ENCODE peak calls at places on chromosomes 3 and 15, in six cellular contexts. B is psoas muscle, S is AG09309, R is breast epithelium, V is WTC11, T is cardiac fibroblast. Z is an unnamed sample.
A peak's percentile ranks its signal among the peaks of the same experiment; 100 is the strongest.

GRCh38 chr3:153138267-153139210 is 23.5 kb upstream of the RAP2B start:
- DNase-seq in B (peak; percentile 25), S (peak; percentile 89), R (peak; percentile 57), V (no peak), T (peak; percentile 91), Z (peak; percentile 93)

GRCh38 chr15:69634860-69635259 is 182.2 kb downstream of the RPLP1 start:
- DNase-seq in B (no peak), S (no peak), R (no peak), V (no peak), T (no peak), Z (no peak)

GRCh38 chr15:72685925-72686794 is at the start of the genes BBS4 and HIGD2B:
- DNase-seq in B (peak; percentile 87), S (no peak), R (peak; percentile 90), V (peak; percentile 89), T (peak; percentile 87), Z (peak; percentile 89)

GRCh38 chr3:8554725-8555621 is 53.4 kb downstream of the LMCD1 start:
- DNase-seq in B (peak; percentile 56), S (peak; percentile 90), R (no peak), V (peak; percentile 16), T (peak; percentile 92), Z (peak; percentile 57)

GRCh38 chr15:100623301-100623700 is 20.9 kb downstream of the ASB7 start:
- DNase-seq in B (no peak), S (no peak), R (no peak), V (no peak), T (peak; percentile 70), Z (peak; percentile 40)

GRCh38 chr3:94225176-94225742 is 162.4 kb downstream of the NSUN3 start:
- DNase-seq in B (no peak), S (no peak), R (no peak), V (no peak), T (no peak), Z (peak; percentile 8)

GRCh38 chr3:141305436-141305835 is 62.9 kb upstream of the ZBTB38 start:
- DNase-seq in B (no peak), S (peak; percentile 45), R (no peak), V (no peak), T (peak; percentile 85), Z (peak; percentile 71)

GRCh38 chr3:14508966-14509795 is 31.0 kb downstream of the GRIP2 start:
- DNase-seq in B (peak; percentile 76), S (no peak), R (peak; percentile 60), V (peak; percentile 95), T (peak; percentile 37), Z (no peak)

GRCh38 chr15:37101634-37102314 is 1.4 kb upstream of the MEIS2 start:
- DNase-seq in B (peak; percentile 84), S (no peak), R (no peak), V (peak; percentile 81), T (peak; percentile 90), Z (peak; percentile 55)

GRCh38 chr15:53759333-53759975 is at the start of gene WDR72:
- DNase-seq in B (no peak), S (no peak), R (no peak), V (peak; percentile 78), T (no peak), Z (no peak)

GRCh38 chr15:85407421-85408269 is 27.2 kb downstream of the AKAP13 start:
- DNase-seq in B (no peak), S (peak; percentile 61), R (no peak), V (no peak), T (peak; percentile 76), Z (peak; percentile 84)

GRCh38 chr3:107344722-107345121 is 32.5 kb upstream of the CCDC54 start:
- DNase-seq in B (no peak), S (no peak), R (no peak), V (no peak), T (no peak), Z (no peak)

GRCh38 chr3:144085964-144086363 is 114.3 kb downstream of the DIPK2A start:
- DNase-seq in B (no peak), S (no peak), R (no peak), V (no peak), T (peak; percentile 69), Z (no peak)

GRCh38 chr3:184040010-184040409 is 8.5 kb downstream of the HTR3D start:
- DNase-seq in B (no peak), S (peak; percentile 10), R (no peak), V (peak; percentile 42), T (peak; percentile 39), Z (peak; percentile 72)

GRCh38 chr3:14797731-14798130 is 21.0 kb upstream of the FGD5 start:
- DNase-seq in B (no peak), S (no peak), R (no peak), V (no peak), T (no peak), Z (no peak)

GRCh38 chr15:64046347-64047153 is at the start of gene DAPK2:
- DNase-seq in B (peak; percentile 79), S (no peak), R (no peak), V (peak; percentile 73), T (peak; percentile 69), Z (no peak)

GRCh38 chr15:29018983-29019875 is 133.5 kb downstream of the APBA2 start:
- DNase-seq in B (no peak), S (no peak), R (no peak), V (no peak), T (peak; percentile 45), Z (no peak)

GRCh38 chr3:145727416-145727930 is 433.5 kb downstream of the PLOD2 start:
- DNase-seq in B (no peak), S (no peak), R (no peak), V (no peak), T (no peak), Z (no peak)

GRCh38 chr15:65869954-65870871 is 922 bp downstream of the RAB11A start:
- DNase-seq in B (peak; percentile 19), S (no peak), R (peak; percentile 63), V (peak; percentile 23), T (peak; percentile 53), Z (peak; percentile 25)

GRCh38 chr3:492586-493296 is 296.2 kb downstream of the CHL1 start:
- DNase-seq in B (no peak), S (no peak), R (no peak), V (no peak), T (no peak), Z (no peak)

GRCh38 chr15:94203321-94203720 is 28.0 kb upstream of the MCTP2 start:
- DNase-seq in B (no peak), S (no peak), R (no peak), V (no peak), T (no peak), Z (no peak)

GRCh38 chr15:25691544-25692430 is 171.3 kb downstream of the ATP10A start:
- DNase-seq in B (no peak), S (no peak), R (peak; percentile 24), V (no peak), T (peak; percentile 42), Z (peak; percentile 29)

GRCh38 chr3:106169351-106169750 is 300.5 kb upstream of the CBLB start:
- DNase-seq in B (no peak), S (no peak), R (no peak), V (no peak), T (no peak), Z (no peak)

GRCh38 chr3:194587438-194587931 is 45.7 kb downstream of the TMEM44 start:
- DNase-seq in B (peak; percentile 41), S (no peak), R (no peak), V (no peak), T (peak; percentile 94), Z (no peak)

GRCh38 chr3:143040264-143040879 is 39.0 kb downstream of the U2SURP start:
- DNase-seq in B (no peak), S (no peak), R (no peak), V (no peak), T (peak; percentile 64), Z (peak; percentile 38)

GRCh38 chr3:143036557-143036956 is 35.2 kb downstream of the U2SURP start:
- DNase-seq in B (no peak), S (no peak), R (no peak), V (no peak), T (no peak), Z (no peak)

GRCh38 chr3:143035466-143036214 is 34.3 kb downstream of the U2SURP start:
- DNase-seq in B (no peak), S (peak; percentile 18), R (no peak), V (no peak), T (peak; percentile 68), Z (peak; percentile 20)

GRCh38 chr3:143041901-143042300 is 40.5 kb downstream of the U2SURP start:
- DNase-seq in B (no peak), S (no peak), R (no peak), V (no peak), T (no peak), Z (no peak)

GRCh38 chr3:143037867-143038266 is 36.5 kb downstream of the U2SURP start:
- DNase-seq in B (no peak), S (no peak), R (no peak), V (no peak), T (no peak), Z (no peak)
- TF ChIP-seq CTCF in B (peak; percentile 5), S (no peak), R (no peak), V (no peak), T (peak; percentile 21), Z (peak; percentile 55)

GRCh38 chr3:127177226-127177625 is 15.7 kb upstream of the PRR23E start:
- DNase-seq in B (no peak), S (no peak), R (no peak), V (no peak), T (peak; percentile 8), Z (no peak)
- TF ChIP-seq CTCF in B (peak; percentile 47), S (peak; percentile 8), R (no peak), V (no peak), T (no peak), Z (peak; percentile 26)

DNA sequence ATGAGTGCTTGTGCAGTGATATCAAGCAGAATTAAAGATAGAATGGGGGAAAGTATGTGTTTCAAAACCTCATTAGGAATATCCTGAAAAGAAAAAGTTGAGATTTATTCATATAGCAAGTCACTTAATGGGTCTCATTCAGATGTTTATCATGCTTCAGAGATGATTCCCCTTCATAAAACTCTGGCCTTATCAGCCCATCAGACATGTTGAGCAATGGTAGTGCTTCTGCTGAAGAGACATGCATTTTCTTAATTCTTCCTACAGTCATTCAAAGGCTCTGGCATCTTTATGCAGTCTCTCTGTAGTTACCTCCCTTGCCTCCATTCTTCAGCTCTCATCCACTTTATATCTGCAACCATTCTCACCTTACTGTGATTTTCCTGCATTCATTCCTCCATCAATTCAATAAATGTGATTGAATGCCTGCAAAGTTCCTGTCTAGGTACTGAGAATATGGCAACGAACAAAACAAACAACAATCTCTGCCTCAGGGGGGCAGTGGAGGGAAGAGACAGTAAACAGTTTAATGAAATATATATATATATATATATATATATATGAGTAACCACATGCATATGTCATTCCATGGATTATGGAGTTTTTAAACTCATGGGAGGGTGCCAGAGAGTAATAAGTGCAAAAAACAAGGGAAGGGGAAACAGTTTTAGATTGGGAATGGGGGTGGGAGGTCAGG is 138.5 kb downstream of the NECTIN3 start:
- DNase-seq in B (no peak), S (peak; percentile 87), R (no peak), V (no peak), T (peak; percentile 13), Z (peak; percentile 85)
- TF ChIP-seq CTCF in B (no peak), S (peak; percentile 4), R (no peak), V (no peak), T (no peak), Z (peak; percentile 67)

DNA sequence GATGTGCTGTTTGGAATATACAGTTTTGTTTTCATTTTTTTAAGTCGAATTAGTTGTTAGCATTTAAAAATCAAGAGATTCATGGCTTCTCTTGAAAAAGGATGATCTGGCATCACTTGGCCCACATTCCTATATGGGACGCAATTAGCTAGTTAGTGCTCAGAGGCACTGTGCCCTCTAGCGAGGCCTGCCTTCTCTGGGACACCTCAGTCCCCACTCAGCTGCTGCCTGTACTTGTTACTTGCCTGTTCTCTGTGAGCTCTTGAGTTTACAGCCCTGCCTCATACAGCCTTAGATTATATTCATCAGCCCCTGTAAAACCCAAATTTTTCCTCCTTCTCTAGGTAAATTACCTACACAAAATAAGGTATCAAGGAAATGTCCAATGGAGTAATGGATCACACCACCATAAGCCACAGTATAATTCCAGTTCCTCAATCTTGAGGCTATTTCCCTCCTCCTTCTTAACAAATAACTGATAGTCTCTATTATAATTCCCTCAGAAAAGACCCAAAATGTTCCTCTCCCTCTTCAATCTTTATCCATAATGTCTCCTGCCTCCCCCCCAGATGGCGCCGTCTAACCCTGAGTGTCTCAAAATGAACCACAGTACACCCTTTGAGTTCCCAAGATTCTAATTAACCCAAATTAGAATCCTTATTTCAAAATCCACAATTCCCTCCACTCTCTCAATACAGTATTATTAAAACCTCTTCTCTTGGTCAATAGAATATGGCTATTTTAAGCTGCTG is 2.7 kb downstream of the ZMAT3 start:
- DNase-seq in B (no peak), S (no peak), R (no peak), V (no peak), T (peak; percentile 37), Z (no peak)
- TF ChIP-seq CTCF in B (no peak), S (peak; percentile 62), R (no peak), V (no peak), T (peak; percentile 56), Z (peak; percentile 76)